ENCODE peak calls at places on chromosomes 13 and 19, in eight cellular contexts. One of them, this sample, is unnamed.

GRCh38 chr13:109749365-109749764 is 37.0 kb downstream of the IRS2 start:
- DNase-seq in fibroblast of pulmonary artery: no peak
- DNase-seq in sigmoid colon: no peak
- DNase-seq in thoracic aorta: no peak
- DNase-seq in mucosa of descending colon: no peak
- DNase-seq in OCI-LY7: no peak
- DNase-seq in iPS DF 6.9: no peak
- DNase-seq in lower leg skin: no peak
- DNase-seq in this sample: no peak

GRCh38 chr19:40623403-40624239 is 22.5 kb downstream of the LTBP4 start:
- DNase-seq in fibroblast of pulmonary artery: peak; percentile 49
- DNase-seq in sigmoid colon: no peak
- DNase-seq in thoracic aorta: no peak
- DNase-seq in mucosa of descending colon: peak; percentile 94
- DNase-seq in OCI-LY7: peak; percentile 77
- DNase-seq in iPS DF 6.9: no peak
- DNase-seq in lower leg skin: no peak
- DNase-seq in this sample: peak; percentile 63

GRCh38 chr19:48372904-48373303 is 8.7 kb downstream of the SYNGR4 start:
- DNase-seq in fibroblast of pulmonary artery: no peak
- DNase-seq in sigmoid colon: no peak
- DNase-seq in thoracic aorta: no peak
- DNase-seq in mucosa of descending colon: peak; percentile 67
- DNase-seq in OCI-LY7: no peak
- DNase-seq in iPS DF 6.9: no peak
- DNase-seq in lower leg skin: no peak
- DNase-seq in this sample: no peak

GRCh38 chr19:40610396-40611064 is 9.4 kb downstream of the LTBP4 start:
- DNase-seq in fibroblast of pulmonary artery: no peak
- DNase-seq in sigmoid colon: peak; percentile 83
- DNase-seq in thoracic aorta: no peak
- DNase-seq in mucosa of descending colon: peak; percentile 73
- DNase-seq in OCI-LY7: no peak
- DNase-seq in iPS DF 6.9: no peak
- DNase-seq in lower leg skin: no peak
- DNase-seq in this sample: no peak

GRCh38 chr13:109275848-109276247 is 510.5 kb downstream of the IRS2 start:
- DNase-seq in fibroblast of pulmonary artery: no peak
- DNase-seq in sigmoid colon: no peak
- DNase-seq in thoracic aorta: no peak
- DNase-seq in mucosa of descending colon: peak; percentile 74
- DNase-seq in OCI-LY7: peak; percentile 5
- DNase-seq in iPS DF 6.9: no peak
- DNase-seq in lower leg skin: no peak
- DNase-seq in this sample: peak; percentile 14

GRCh38 chr13:48446454-48446853 is 33.5 kb upstream of the LPAR6 start:
- DNase-seq in fibroblast of pulmonary artery: peak; percentile 83
- DNase-seq in sigmoid colon: no peak
- DNase-seq in thoracic aorta: no peak
- DNase-seq in mucosa of descending colon: no peak
- DNase-seq in OCI-LY7: no peak
- DNase-seq in iPS DF 6.9: no peak
- DNase-seq in lower leg skin: no peak
- DNase-seq in this sample: peak; percentile 69

GRCh38 chr13:111183959-111184684 is 69.0 kb downstream of the ARHGEF7 start:
- DNase-seq in fibroblast of pulmonary artery: no peak
- DNase-seq in sigmoid colon: no peak
- DNase-seq in thoracic aorta: no peak
- DNase-seq in mucosa of descending colon: no peak
- DNase-seq in OCI-LY7: peak; percentile 53
- DNase-seq in iPS DF 6.9: no peak
- DNase-seq in lower leg skin: no peak
- DNase-seq in this sample: peak; percentile 22

GRCh38 chr13:79541426-79542049 is 60.6 kb downstream of the NDFIP2 start:
- DNase-seq in fibroblast of pulmonary artery: peak; percentile 87
- DNase-seq in sigmoid colon: no peak
- DNase-seq in thoracic aorta: no peak
- DNase-seq in mucosa of descending colon: peak; percentile 42
- DNase-seq in OCI-LY7: peak; percentile 61
- DNase-seq in iPS DF 6.9: peak; percentile 16
- DNase-seq in lower leg skin: no peak
- DNase-seq in this sample: peak; percentile 78

GRCh38 chr13:98447881-98448641 is 128.8 kb downstream of the STK24 start:
- DNase-seq in fibroblast of pulmonary artery: no peak
- DNase-seq in sigmoid colon: no peak
- DNase-seq in thoracic aorta: no peak
- DNase-seq in mucosa of descending colon: peak; percentile 56
- DNase-seq in OCI-LY7: peak; percentile 70
- DNase-seq in iPS DF 6.9: no peak
- DNase-seq in lower leg skin: no peak
- DNase-seq in this sample: peak; percentile 12

GRCh38 chr19:34501339-34502320 is 20.1 kb downstream of the WTIP start:
- DNase-seq in fibroblast of pulmonary artery: peak; percentile 92
- DNase-seq in sigmoid colon: peak; percentile 96
- DNase-seq in thoracic aorta: peak; percentile 79
- DNase-seq in mucosa of descending colon: peak; percentile 94
- DNase-seq in OCI-LY7: peak; percentile 70
- DNase-seq in iPS DF 6.9: peak; percentile 83
- DNase-seq in lower leg skin: peak; percentile 87
- DNase-seq in this sample: peak; percentile 90

GRCh38 chr19:42132851-42133528 is 744 bp upstream of the POU2F2 start:
- DNase-seq in fibroblast of pulmonary artery: no peak
- DNase-seq in sigmoid colon: peak; percentile 72
- DNase-seq in thoracic aorta: no peak
- DNase-seq in mucosa of descending colon: peak; percentile 81
- DNase-seq in OCI-LY7: peak; percentile 92
- DNase-seq in iPS DF 6.9: no peak
- DNase-seq in lower leg skin: peak; percentile 27
- DNase-seq in this sample: peak; percentile 44

DNA sequence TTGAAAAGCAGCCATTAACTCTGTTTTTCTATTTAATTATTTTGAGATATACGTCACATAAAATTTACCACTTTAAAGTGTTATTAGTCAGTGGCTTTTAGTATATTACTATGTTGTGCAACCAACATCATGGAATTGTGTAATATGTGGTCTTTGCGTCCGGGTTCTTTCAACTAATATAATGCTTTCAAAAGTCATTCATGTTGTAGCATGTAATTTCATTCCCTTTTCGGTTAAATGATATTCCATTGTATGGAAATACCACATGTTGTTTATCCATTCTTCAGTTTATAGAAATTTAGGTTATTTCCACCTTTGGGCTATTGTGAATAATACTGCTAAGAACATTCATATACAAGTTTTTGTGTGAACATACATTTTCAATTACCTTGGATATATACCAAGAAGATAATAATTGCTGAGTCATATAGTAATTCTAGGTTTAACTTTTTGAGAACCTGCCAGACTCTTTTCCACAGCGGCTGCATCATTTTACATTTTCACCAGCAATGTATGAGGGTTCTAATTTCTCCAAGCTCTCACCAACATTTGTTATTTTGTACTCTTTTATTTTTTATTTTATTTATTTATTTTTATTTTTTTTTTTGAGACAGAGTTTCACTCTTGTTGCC is 28.1 kb upstream of the CLDN10 start:
- DNase-seq in fibroblast of pulmonary artery: peak; percentile 77
- DNase-seq in sigmoid colon: no peak
- DNase-seq in thoracic aorta: no peak
- DNase-seq in mucosa of descending colon: no peak
- DNase-seq in OCI-LY7: no peak
- DNase-seq in iPS DF 6.9: no peak
- DNase-seq in lower leg skin: no peak
- DNase-seq in this sample: peak; percentile 84
- H3K4me3 ChIP-seq in fibroblast of pulmonary artery: no peak overlapping the region
- H3K4me3 ChIP-seq in sigmoid colon: no peak overlapping the region
- H3K4me3 ChIP-seq in thoracic aorta: no peak overlapping the region
- H3K4me3 ChIP-seq in mucosa of descending colon: no peak overlapping the region
- H3K4me3 ChIP-seq in OCI-LY7: no peak overlapping the region
- H3K4me3 ChIP-seq in iPS DF 6.9: no peak overlapping the region
- H3K4me3 ChIP-seq in lower leg skin: no peak overlapping the region
- H3K4me3 ChIP-seq in this sample: no peak overlapping the region

GRCh38 chr19:10651821-10652220 is 2.3 kb upstream of the ILF3 start:
- DNase-seq in fibroblast of pulmonary artery: no peak
- DNase-seq in sigmoid colon: no peak
- DNase-seq in thoracic aorta: no peak
- DNase-seq in mucosa of descending colon: no peak
- DNase-seq in OCI-LY7: peak; percentile 33
- DNase-seq in iPS DF 6.9: no peak
- DNase-seq in lower leg skin: no peak
- DNase-seq in this sample: no peak
- H3K4me3 ChIP-seq in fibroblast of pulmonary artery: no peak overlapping the region
- H3K4me3 ChIP-seq in sigmoid colon: no peak overlapping the region
- H3K4me3 ChIP-seq in thoracic aorta: no peak overlapping the region
- H3K4me3 ChIP-seq in mucosa of descending colon: no peak overlapping the region
- H3K4me3 ChIP-seq in OCI-LY7: peak overlapping the region; percentile 100
- H3K4me3 ChIP-seq in iPS DF 6.9: no peak overlapping the region
- H3K4me3 ChIP-seq in lower leg skin: no peak overlapping the region
- H3K4me3 ChIP-seq in this sample: no peak overlapping the region

GRCh38 chr19:47096721-47097120 is 16.9 kb downstream of the ZC3H4 start:
- DNase-seq in fibroblast of pulmonary artery: no peak
- DNase-seq in sigmoid colon: no peak
- DNase-seq in thoracic aorta: no peak
- DNase-seq in mucosa of descending colon: peak; percentile 64
- DNase-seq in OCI-LY7: no peak
- DNase-seq in iPS DF 6.9: no peak
- DNase-seq in lower leg skin: no peak
- DNase-seq in this sample: no peak

GRCh38 chr19:47098608-47099007 is 15.0 kb downstream of the ZC3H4 start:
- DNase-seq in fibroblast of pulmonary artery: no peak
- DNase-seq in sigmoid colon: no peak
- DNase-seq in thoracic aorta: no peak
- DNase-seq in mucosa of descending colon: no peak
- DNase-seq in OCI-LY7: no peak
- DNase-seq in iPS DF 6.9: no peak
- DNase-seq in lower leg skin: no peak
- DNase-seq in this sample: no peak

GRCh38 chr19:47099576-47100050 is 14.0 kb downstream of the ZC3H4 start:
- DNase-seq in fibroblast of pulmonary artery: no peak
- DNase-seq in sigmoid colon: no peak
- DNase-seq in thoracic aorta: no peak
- DNase-seq in mucosa of descending colon: no peak
- DNase-seq in OCI-LY7: no peak
- DNase-seq in iPS DF 6.9: no peak
- DNase-seq in lower leg skin: no peak
- DNase-seq in this sample: no peak

GRCh38 chr19:47095707-47096704 is 17.6 kb downstream of the ZC3H4 start:
- DNase-seq in fibroblast of pulmonary artery: no peak
- DNase-seq in sigmoid colon: no peak
- DNase-seq in thoracic aorta: no peak
- DNase-seq in mucosa of descending colon: peak; percentile 98
- DNase-seq in OCI-LY7: no peak
- DNase-seq in iPS DF 6.9: no peak
- DNase-seq in lower leg skin: peak; percentile 83
- DNase-seq in this sample: peak; percentile 45

DNA sequence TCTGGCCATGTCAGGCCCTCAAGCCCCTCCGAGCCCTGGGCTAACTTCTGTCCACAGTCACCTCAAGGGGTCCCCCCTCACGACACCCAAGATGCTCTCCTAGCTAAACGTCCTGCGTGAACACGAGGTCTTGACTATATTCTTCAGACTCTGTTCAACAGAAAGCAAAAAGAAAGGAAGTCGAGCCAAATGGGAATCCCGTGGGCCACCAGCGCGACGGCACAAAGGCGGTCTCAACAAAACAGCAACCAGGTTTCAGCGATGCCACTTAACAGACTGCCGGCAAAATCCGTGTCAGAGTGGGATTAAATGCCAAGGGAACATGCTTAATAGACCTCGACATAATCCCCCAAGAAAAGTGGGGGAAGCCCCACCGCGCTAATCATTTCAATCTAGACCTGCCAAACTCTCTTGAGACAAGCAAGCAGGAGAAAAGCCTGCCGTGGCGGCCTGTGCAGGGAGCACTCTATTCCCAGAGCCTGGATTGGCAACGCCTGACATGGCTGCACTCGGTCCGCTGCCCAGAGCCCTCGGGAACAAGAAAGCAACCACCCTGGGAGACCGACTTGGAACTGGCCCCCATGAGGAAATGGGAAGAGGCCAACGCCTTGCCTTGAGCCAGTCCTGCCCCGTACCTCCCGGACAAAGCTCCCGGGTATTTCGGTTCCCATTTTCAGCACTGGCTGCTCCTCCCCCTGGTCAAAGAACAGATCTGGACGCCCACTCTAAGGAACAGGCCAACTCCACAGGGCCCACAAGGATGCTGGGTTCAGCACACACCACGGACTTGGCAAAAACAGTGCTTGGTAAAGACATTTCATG is 16.0 kb downstream of the ZC3H4 start:
- DNase-seq in fibroblast of pulmonary artery: no peak
- DNase-seq in sigmoid colon: no peak
- DNase-seq in thoracic aorta: peak; percentile 36
- DNase-seq in mucosa of descending colon: peak; percentile 51
- DNase-seq in OCI-LY7: no peak
- DNase-seq in iPS DF 6.9: no peak
- DNase-seq in lower leg skin: no peak
- DNase-seq in this sample: no peak
- H3K4me3 ChIP-seq in fibroblast of pulmonary artery: no peak overlapping the region
- H3K4me3 ChIP-seq in sigmoid colon: no peak overlapping the region
- H3K4me3 ChIP-seq in thoracic aorta: peak overlapping the region; percentile 57
- H3K4me3 ChIP-seq in mucosa of descending colon: no peak overlapping the region
- H3K4me3 ChIP-seq in OCI-LY7: no peak overlapping the region
- H3K4me3 ChIP-seq in iPS DF 6.9: no peak overlapping the region
- H3K4me3 ChIP-seq in lower leg skin: no peak overlapping the region
- H3K4me3 ChIP-seq in this sample: no peak overlapping the region

DNA sequence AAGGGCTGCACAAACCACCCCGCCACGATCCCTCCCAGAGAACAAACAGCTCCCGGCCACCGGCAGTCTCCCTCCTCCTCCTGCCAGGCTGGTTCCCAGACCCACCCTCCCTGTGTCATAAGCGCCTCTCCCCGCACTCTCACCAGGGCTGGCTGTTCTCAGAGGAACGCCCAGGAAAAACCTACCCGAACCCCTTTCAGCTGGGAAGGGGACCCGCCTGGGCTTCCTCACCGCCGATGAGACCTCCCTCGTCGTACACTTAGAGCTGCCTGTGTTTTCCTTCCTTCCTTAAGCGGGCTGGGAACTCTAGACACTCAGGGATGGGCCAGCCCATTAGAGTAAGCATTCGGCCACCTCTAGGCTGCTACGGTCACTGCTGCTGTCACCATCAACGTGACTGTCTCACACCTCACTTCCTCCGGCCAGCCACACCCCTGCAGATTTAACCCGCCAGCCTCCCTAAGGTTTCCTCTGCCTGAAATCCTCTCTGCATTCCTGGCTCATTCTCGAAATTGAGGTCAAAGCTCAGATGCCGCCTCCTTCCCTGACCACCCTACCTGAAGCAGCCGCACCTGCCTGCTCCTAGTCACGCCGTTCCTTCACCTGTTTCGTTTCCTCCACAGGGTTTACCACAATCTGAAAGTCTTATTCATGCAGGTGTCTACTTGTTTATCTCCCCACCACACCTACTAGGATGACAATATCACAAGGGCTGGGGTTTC is 6.3 kb upstream of the RDH13 start:
- DNase-seq in fibroblast of pulmonary artery: peak; percentile 26
- DNase-seq in sigmoid colon: no peak
- DNase-seq in thoracic aorta: no peak
- DNase-seq in mucosa of descending colon: peak; percentile 81
- DNase-seq in OCI-LY7: no peak
- DNase-seq in iPS DF 6.9: no peak
- DNase-seq in lower leg skin: no peak
- DNase-seq in this sample: peak; percentile 28
- H3K4me3 ChIP-seq in fibroblast of pulmonary artery: no peak overlapping the region
- H3K4me3 ChIP-seq in sigmoid colon: no peak overlapping the region
- H3K4me3 ChIP-seq in thoracic aorta: peak overlapping the region; percentile 60
- H3K4me3 ChIP-seq in mucosa of descending colon: no peak overlapping the region
- H3K4me3 ChIP-seq in OCI-LY7: no peak overlapping the region
- H3K4me3 ChIP-seq in iPS DF 6.9: peak overlapping the region; percentile 27
- H3K4me3 ChIP-seq in lower leg skin: no peak overlapping the region
- H3K4me3 ChIP-seq in this sample: peak overlapping the region; percentile 15

GRCh38 chr19:12885749-12886706 is 973 bp downstream of the KLF1 start:
- DNase-seq in fibroblast of pulmonary artery: no peak
- DNase-seq in sigmoid colon: no peak
- DNase-seq in thoracic aorta: no peak
- DNase-seq in mucosa of descending colon: peak; percentile 25
- DNase-seq in OCI-LY7: no peak
- DNase-seq in iPS DF 6.9: no peak
- DNase-seq in lower leg skin: no peak
- DNase-seq in this sample: no peak
- H3K4me3 ChIP-seq in fibroblast of pulmonary artery: peak overlapping the region; percentile 27
- H3K4me3 ChIP-seq in sigmoid colon: peak overlapping the region; percentile 50
- H3K4me3 ChIP-seq in thoracic aorta: peak overlapping the region; percentile 63
- H3K4me3 ChIP-seq in mucosa of descending colon: no peak overlapping the region
- H3K4me3 ChIP-seq in OCI-LY7: peak overlapping the region; percentile 58
- H3K4me3 ChIP-seq in iPS DF 6.9: peak overlapping the region; percentile 53
- H3K4me3 ChIP-seq in lower leg skin: no peak overlapping the region
- H3K4me3 ChIP-seq in this sample: peak overlapping the region; percentile 25